ENCODE peak calls at places on chromosomes 13 and 19, in six cellular contexts. C is GM12891, P is IMR-90, J is adrenal gland, N is endothelial cell of umbilical vein, M is ovary. Z is an unnamed sample.

GRCh38 chr13:99339230-99339721 is 32.1 kb upstream of the GPR183 start:
- DNase-seq in M (no peak), C (no peak), P (no peak), J (no peak), N (no peak), Z (no peak)

GRCh38 chr19:50203281-50204080 is at the start of gene MYH14:
- DNase-seq in C (no peak), J (peak; percentile 72), P (no peak), N (peak; percentile 39), M (peak; percentile 72), Z (peak; percentile 95)

GRCh38 chr19:29206453-29206852 is 6.5 kb downstream of the UQCRFS1 start:
- DNase-seq in C (no peak), P (no peak), M (no peak), J (no peak), N (no peak), Z (no peak)

GRCh38 chr19:15263361-15263985 is 31.2 kb upstream of the EPHX3 start:
- DNase-seq in P (no peak), C (no peak), M (no peak), N (no peak), J (no peak), Z (peak; percentile 33)

GRCh38 chr13:111204438-111205177 is 89.5 kb downstream of the ARHGEF7 start:
- DNase-seq in C (no peak), P (peak; percentile 84), J (no peak), N (peak; percentile 41), M (peak; percentile 85), Z (no peak)

GRCh38 chr19:58361900-58362271 is 665 bp downstream of the ZNF497 start:
- DNase-seq in J (peak; percentile 52), N (no peak), P (peak; percentile 47), C (peak; percentile 68), M (no peak), Z (peak; percentile 61)

GRCh38 chr13:95714142-95714832 is 37.3 kb downstream of the DNAJC3 start:
- DNase-seq in J (no peak), M (no peak), P (peak; percentile 89), N (no peak), C (no peak), Z (no peak)

GRCh38 chr19:50896591-50897190 is 14.5 kb downstream of the KLK4 start:
- DNase-seq in C (peak; percentile 61), J (peak; percentile 75), P (peak; percentile 65), M (no peak), N (no peak), Z (peak; percentile 32)

GRCh38 chr19:29781582-29782580 is 29.9 kb upstream of the CCNE1 start:
- DNase-seq in M (no peak), C (no peak), P (no peak), J (no peak), N (no peak), Z (no peak)

GRCh38 chr13:44211286-44211685 is 162.3 kb upstream of the SERP2 start:
- DNase-seq in P (no peak), N (no peak), J (no peak), M (no peak), C (no peak), Z (no peak)

GRCh38 chr19:41546386-41546789 is 29.6 kb upstream of the CEACAM21 start:
- DNase-seq in P (no peak), C (no peak), N (no peak), J (no peak), M (no peak), Z (no peak)

GRCh38 chr13:100510208-100510997 is 78.2 kb downstream of the GGACT start:
- DNase-seq in P (no peak), C (no peak), M (no peak), J (no peak), N (no peak), Z (no peak)

GRCh38 chr19:2253106-2254051 is 2.8 kb downstream of the JSRP1 start:
- DNase-seq in N (no peak), C (no peak), M (no peak), P (no peak), J (no peak), Z (no peak)

GRCh38 chr19:3359850-3360493 is 6.4 kb upstream of the NFIC start:
- DNase-seq in P (no peak), J (no peak), N (no peak), C (peak; percentile 77), M (no peak), Z (no peak)

GRCh38 chr19:3362217-3362907 is 4.0 kb upstream of the NFIC start:
- DNase-seq in P (no peak), M (no peak), J (no peak), C (no peak), N (no peak), Z (no peak)

GRCh38 chr19:3361384-3362216 is 4.8 kb upstream of the NFIC start:
- DNase-seq in M (peak; percentile 42), J (peak; percentile 51), P (no peak), C (no peak), N (no peak), Z (no peak)

GRCh38 chr19:3358919-3359849 is 7.2 kb upstream of the NFIC start:
- DNase-seq in N (no peak), J (peak; percentile 82), M (peak; percentile 76), P (peak; percentile 51), C (peak; percentile 83), Z (no peak)

DNA sequence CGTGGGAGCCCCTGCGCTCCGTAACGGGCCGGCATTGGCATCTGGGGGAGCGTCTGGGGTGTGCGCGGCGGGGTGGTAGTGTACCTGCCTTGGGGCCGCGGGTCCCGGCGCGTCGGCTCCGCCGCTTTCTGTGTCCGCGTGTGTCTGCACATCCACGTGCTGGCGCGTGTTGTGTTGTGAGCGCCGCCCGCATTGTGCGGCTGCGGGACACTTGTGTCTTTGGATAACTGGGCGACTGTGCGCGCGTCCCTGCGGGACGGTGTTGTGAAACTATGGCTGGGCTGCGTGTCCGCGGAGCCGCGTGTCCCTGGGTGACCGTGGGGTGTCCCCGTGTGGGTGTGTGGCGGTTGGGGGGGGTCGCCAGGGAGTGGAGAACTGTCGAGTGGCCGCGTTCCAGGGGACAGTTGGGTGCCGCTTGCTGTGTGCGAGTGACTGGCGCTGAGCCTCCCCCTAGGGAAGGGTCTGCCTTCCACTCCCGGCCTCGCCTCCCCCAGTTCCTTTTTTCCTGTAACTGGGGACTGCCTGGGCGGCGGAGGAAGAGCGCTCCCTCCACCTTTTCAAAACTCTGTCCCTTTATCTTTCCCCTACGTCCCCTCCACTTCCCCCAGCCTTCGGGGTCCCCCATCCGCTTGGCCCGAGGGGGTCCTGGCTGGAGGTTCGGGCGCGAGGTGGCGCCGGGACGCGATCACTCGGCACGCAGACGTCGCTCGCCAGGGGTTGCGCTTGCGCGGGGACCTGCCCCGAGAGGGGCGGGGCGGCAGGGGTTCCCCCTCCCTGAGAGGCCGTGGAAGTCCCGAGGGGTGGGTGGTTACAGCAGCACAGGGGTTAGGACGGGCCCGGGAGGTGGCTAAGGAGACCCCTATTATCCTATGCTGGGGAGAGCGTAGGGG is 5.6 kb upstream of the NFIC start:
- DNase-seq in N (peak; percentile 47), J (peak; percentile 82), C (peak; percentile 79), M (peak; percentile 79), P (no peak), Z (no peak)
- TF ChIP-seq POLR2A in N (peak; percentile 39), J (peak; percentile 59), C (no peak), M (peak; percentile 70), P (no peak), Z (peak; percentile 29)

GRCh38 chr19:14078406-14078805 is 5.8 kb downstream of the MISP3 start:
- DNase-seq in P (peak; percentile 38), M (no peak), C (no peak), J (no peak), N (no peak), Z (no peak)

GRCh38 chr19:14085309-14085995 is at the start of gene C19orf67:
- DNase-seq in M (no peak), C (no peak), N (no peak), J (no peak), P (no peak), Z (no peak)

GRCh38 chr19:14082675-14082960 is 3.0 kb downstream of the C19orf67 start:
- DNase-seq in N (no peak), J (no peak), M (no peak), P (no peak), C (no peak), Z (no peak)

GRCh38 chr19:14081797-14082674 is 3.5 kb downstream of the C19orf67 start:
- DNase-seq in M (peak; percentile 64), N (no peak), P (peak; percentile 27), C (no peak), J (peak; percentile 61), Z (peak; percentile 88)

DNA sequence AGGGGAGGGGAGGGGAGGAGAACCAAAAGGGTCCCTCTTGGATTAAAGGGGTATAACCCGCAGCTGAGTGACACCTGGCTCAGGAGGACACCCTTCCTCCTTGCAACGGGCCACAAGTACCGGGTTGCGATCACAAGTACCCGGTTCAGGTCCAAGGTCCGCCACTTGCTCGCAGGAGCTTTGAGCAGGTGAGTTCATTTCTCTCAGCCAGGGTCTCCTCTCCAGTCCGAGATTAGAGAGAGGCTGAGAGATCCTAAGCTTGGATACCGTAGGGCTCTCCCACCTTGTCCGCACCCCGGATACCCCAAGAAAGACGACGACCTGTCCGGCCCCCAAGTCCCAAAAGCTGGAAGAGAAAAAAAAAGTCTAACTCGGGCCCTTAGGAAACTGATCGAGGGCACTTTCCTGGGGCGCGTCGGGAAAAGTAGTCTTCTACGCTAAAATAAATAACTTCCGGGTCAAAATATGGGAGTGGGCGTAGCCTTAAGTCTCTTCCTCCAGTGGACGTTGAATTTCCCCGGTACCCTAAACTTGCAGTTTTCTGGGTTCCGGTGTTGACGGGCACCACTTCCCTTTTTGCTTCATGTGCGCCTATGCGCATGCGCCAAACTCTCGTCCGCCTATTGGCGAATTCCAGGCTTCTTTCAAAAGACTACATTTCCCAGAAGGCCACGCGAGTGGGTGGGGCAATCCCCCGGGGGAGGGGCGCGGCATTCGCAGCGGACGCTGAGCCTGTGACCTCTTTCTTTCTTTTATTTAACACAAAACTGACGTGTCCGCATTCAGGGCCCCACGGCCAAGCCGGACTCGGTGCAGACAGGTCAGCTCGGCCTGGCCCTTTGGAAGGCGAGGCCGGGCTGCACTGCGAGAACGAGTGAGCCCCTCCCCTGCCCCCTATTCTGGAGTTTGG is 4.4 kb downstream of the C19orf67 start:
- DNase-seq in N (peak; percentile 100), M (peak; percentile 100), C (peak; percentile 93), J (peak; percentile 99), P (peak; percentile 99), Z (peak; percentile 99)
- TF ChIP-seq POLR2A in N (peak; percentile 97), M (peak; percentile 69), C (peak; percentile 39), J (peak; percentile 93), P (peak; percentile 81), Z (peak; percentile 70)

DNA sequence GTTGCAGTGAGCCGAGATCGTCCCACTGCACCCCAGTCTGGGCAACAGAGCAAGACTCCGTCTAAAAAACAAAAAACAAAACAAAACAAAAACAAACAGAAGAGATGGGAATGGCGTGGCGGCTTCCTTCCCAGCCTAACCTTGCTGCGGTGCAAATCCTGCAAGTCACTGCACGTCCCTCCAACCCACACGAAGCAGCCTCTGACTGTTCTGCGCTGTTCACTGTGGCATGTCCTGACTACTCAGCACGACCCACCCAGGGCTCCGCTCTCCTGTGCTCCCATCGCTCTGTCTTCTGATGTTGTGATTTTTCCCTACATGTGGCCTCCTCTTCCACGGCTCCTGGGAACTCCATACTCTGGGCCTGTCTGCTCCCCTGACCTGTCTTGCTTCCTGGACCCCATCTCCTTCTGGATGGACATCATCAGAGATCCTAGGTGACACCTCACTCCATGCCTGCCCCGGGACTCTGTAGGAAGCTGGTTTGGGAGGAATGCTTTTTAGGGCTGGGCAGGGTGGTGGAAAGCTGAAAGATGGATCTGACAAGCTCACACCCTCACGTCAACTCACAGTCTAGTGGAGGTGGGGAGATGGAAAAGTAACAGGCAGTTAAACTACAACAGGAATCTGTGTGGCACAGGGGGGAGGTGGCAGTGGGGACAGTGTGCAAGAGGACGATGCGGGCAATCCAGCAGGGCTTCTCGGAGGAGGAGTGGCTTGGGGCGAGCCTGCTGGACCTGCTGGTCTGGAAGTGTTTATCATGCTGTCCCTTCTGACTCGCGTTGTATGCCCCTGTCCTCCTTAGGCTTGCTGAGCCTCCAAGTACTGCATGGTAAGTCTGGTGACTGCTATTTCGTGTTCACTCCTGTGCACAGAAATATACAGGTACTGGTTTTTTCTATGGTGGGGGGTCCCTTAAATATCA is 18.8 kb downstream of the ZSCAN5A start:
- DNase-seq in M (no peak), C (no peak), P (no peak), J (no peak), N (no peak), Z (no peak)
- TF ChIP-seq POLR2A in M (no peak), C (no peak), P (no peak), J (no peak), N (no peak), Z (no peak)

GRCh38 chr13:19957320-19958118 is 1.0 kb upstream of the ZMYM2 start:
- DNase-seq in J (peak; percentile 79), M (peak; percentile 90), P (peak; percentile 18), C (peak; percentile 37), N (peak; percentile 75), Z (peak; percentile 76)
- TF ChIP-seq POLR2A in J (peak; percentile 55), M (peak; percentile 55), P (no peak), C (peak; percentile 76), N (no peak), Z (peak; percentile 17)

Z was measured in breast epithelium.